ENCODE peak calls at places on chromosome 16, in eight cellular contexts. S is ovary, W is uterus, L is mucosa of descending colon, B is colonic mucosa, N is psoas muscle, P is heart right ventricle, Z is pancreas. F is an unnamed sample.

GRCh38 chr16:89115216-89115949 is 21.7 kb downstream of the ACSF3 start:
- DNase-seq in Z (no peak), B (peak; percentile 67), W (no peak), P (peak; percentile 75), N (peak; percentile 64), S (no peak), L (peak; percentile 78), F (peak; percentile 77)

GRCh38 chr16:27625050-27625697 is 75.2 kb downstream of the KATNIP start:
- DNase-seq in B (peak; percentile 41), N (no peak), Z (no peak), L (peak; percentile 57), W (no peak), P (peak; percentile 10), S (no peak), F (no peak)

GRCh38 chr16:67562918-67563707 is 787 bp downstream of the CTCF start:
- DNase-seq in S (peak; percentile 57), N (peak; percentile 71), B (peak; percentile 60), P (peak; percentile 50), Z (peak; percentile 89), W (peak; percentile 57), L (peak; percentile 80), F (peak; percentile 54)

GRCh38 chr16:80129791-80130190 is 411.0 kb upstream of the DYNLRB2 start:
- DNase-seq in Z (no peak), W (no peak), B (no peak), S (no peak), L (no peak), N (no peak), P (no peak), F (no peak)

GRCh38 chr16:22844426-22844825 is 30.5 kb downstream of the HS3ST2 start:
- DNase-seq in W (no peak), P (no peak), S (no peak), Z (no peak), L (no peak), N (no peak), B (no peak), F (no peak)

GRCh38 chr16:11089504-11090124 is 145.2 kb downstream of the CLEC16A start:
- DNase-seq in S (peak; percentile 55), Z (no peak), P (no peak), B (peak; percentile 61), W (no peak), L (peak; percentile 62), N (no peak), F (peak; percentile 63)

GRCh38 chr16:25699069-25699468 is 7.3 kb downstream of the HS3ST4 start:
- DNase-seq in W (no peak), Z (no peak), P (no peak), L (no peak), B (no peak), S (no peak), N (no peak), F (no peak)

GRCh38 chr16:4116328-4117249 is at the start of gene ADCY9:
- DNase-seq in L (peak; percentile 87), W (peak; percentile 64), B (peak; percentile 73), Z (peak; percentile 90), P (peak; percentile 68), S (peak; percentile 77), N (peak; percentile 86), F (peak; percentile 74)

GRCh38 chr16:29745853-29746345 is at the start of gene C16orf54:
- DNase-seq in Z (peak; percentile 60), S (peak; percentile 19), W (peak; percentile 34), B (peak; percentile 73), L (peak; percentile 77), P (peak; percentile 58), N (peak; percentile 54), F (peak; percentile 81)

GRCh38 chr16:29743475-29743826 is 2.3 kb downstream of the C16orf54 start:
- DNase-seq in L (peak; percentile 28), N (no peak), W (no peak), Z (no peak), P (no peak), S (no peak), B (no peak), F (no peak)

GRCh38 chr16:29744541-29745101 is 1.2 kb downstream of the C16orf54 start:
- DNase-seq in N (no peak), W (no peak), Z (peak; percentile 66), P (no peak), B (no peak), L (no peak), S (no peak), F (no peak)

GRCh38 chr16:29743827-29744531 is 1.8 kb downstream of the C16orf54 start:
- DNase-seq in W (no peak), S (no peak), N (no peak), P (no peak), B (peak; percentile 31), L (no peak), Z (no peak), F (no peak)

GRCh38 chr16:29745126-29745852 is 501 bp downstream of the C16orf54 start:
- DNase-seq in Z (no peak), L (peak; percentile 46), B (peak; percentile 29), W (no peak), N (no peak), P (no peak), S (no peak), F (no peak)
- H3K4me1 ChIP-seq in Z (no peaks in the 10 kb centered on the region), L (peaks cover 39% of the 10 kb centered on the region), B (no peaks in the 10 kb centered on the region), W (no peaks in the 10 kb centered on the region), N (no peaks in the 10 kb centered on the region), P (no peaks in the 10 kb centered on the region), S (no peaks in the 10 kb centered on the region), F (no peaks in the 10 kb centered on the region)

GRCh38 chr16:8957061-8957392 is 6.7 kb downstream of the USP7 start:
- DNase-seq in P (no peak), L (no peak), Z (no peak), S (no peak), W (no peak), B (no peak), N (no peak), F (no peak)

GRCh38 chr16:8956265-8957060 is 7.2 kb downstream of the USP7 start:
- DNase-seq in Z (no peak), L (peak; percentile 53), W (peak; percentile 34), S (peak; percentile 51), B (peak; percentile 44), P (no peak), N (peak; percentile 60), F (no peak)

GRCh38 chr16:8957509-8958157 is 6.1 kb downstream of the USP7 start:
- DNase-seq in P (no peak), B (peak; percentile 47), Z (no peak), W (no peak), S (no peak), L (no peak), N (no peak), F (no peak)

GRCh38 chr16:8958344-8958808 is 5.3 kb downstream of the USP7 start:
- DNase-seq in Z (no peak), S (no peak), B (peak; percentile 44), N (peak; percentile 66), P (no peak), W (no peak), L (peak; percentile 58), F (no peak)

DNA sequence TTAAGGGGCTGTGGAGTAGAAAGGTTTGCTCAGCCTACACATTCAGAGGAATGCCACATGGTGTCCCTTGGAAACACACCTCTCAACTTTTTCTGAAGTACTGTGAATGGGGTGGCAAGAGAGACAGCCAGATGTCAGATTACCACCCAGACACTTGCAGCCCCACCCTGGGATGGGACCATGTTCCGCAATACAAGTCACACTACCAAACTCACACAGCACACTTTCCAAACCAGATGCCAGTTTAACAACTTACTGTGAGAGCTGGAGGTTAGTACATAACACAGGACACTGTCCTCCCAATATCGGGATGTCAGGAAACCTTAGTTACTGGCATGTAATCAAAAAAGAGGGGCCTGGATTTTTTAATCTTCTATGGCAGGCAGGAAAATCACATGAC is 7.9 kb downstream of the USP7 start:
- DNase-seq in P (no peak), L (no peak), N (no peak), W (no peak), S (no peak), B (no peak), Z (no peak), F (no peak)
- H3K4me1 ChIP-seq in P (peaks cover 83% of the 10 kb centered on the region), L (peaks cover 84% of the 10 kb centered on the region), N (peaks cover 85% of the 10 kb centered on the region), W (peaks cover 7% of the 10 kb centered on the region), S (peaks cover 39% of the 10 kb centered on the region), B (peaks cover 62% of the 10 kb centered on the region), Z (peaks cover 64% of the 10 kb centered on the region), F (peaks cover 60% of the 10 kb centered on the region)

GRCh38 chr16:82655720-82656500 is 29.1 kb downstream of the CDH13 start:
- DNase-seq in L (no peak), W (no peak), Z (no peak), N (no peak), B (no peak), P (no peak), S (no peak), F (no peak)

GRCh38 chr16:82657239-82657638 is 30.5 kb downstream of the CDH13 start:
- DNase-seq in P (no peak), Z (no peak), L (no peak), W (no peak), B (no peak), S (no peak), N (no peak), F (no peak)

GRCh38 chr16:82657786-82658185 is 31.0 kb downstream of the CDH13 start:
- DNase-seq in B (no peak), S (no peak), L (no peak), Z (no peak), P (no peak), W (no peak), N (no peak), F (no peak)

GRCh38 chr16:82653550-82654511 is 27.1 kb downstream of the CDH13 start:
- DNase-seq in N (no peak), W (no peak), B (no peak), Z (no peak), P (no peak), S (no peak), L (no peak), F (no peak)

DNA sequence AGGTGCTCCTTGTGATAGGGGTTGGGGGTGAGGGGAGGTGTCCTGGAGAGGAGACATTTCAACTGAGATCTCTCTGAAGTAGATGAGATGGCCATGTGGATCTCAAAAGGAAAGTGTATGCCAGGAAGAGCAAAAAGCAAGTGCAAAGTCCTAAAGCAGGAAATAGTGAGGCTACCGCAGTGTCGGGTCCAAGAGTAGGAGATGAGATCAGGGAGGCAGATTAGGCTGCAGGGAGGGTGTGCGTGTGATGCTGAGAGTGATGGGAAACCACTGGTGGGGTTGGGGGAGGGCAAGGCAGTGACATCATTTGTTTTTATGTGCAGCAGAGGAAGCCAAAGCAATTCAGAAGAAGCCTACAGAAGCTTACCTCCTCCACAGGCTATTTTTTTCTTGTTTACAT is 28.5 kb downstream of the CDH13 start:
- DNase-seq in P (peak; percentile 40), W (peak; percentile 22), L (no peak), B (peak; percentile 37), S (no peak), Z (no peak), N (no peak), F (no peak)
- H3K4me1 ChIP-seq in P (peaks cover 55% of the 10 kb centered on the region), W (peaks cover 4% of the 10 kb centered on the region), L (peaks cover 9% of the 10 kb centered on the region), B (peaks cover 3% of the 10 kb centered on the region), S (no peaks in the 10 kb centered on the region), Z (no peaks in the 10 kb centered on the region), N (peaks cover 56% of the 10 kb centered on the region), F (peaks cover 43% of the 10 kb centered on the region)

GRCh38 chr16:337437-337836 is 15.1 kb downstream of the AXIN1 start:
- DNase-seq in Z (no peak), L (no peak), P (no peak), W (no peak), N (no peak), B (no peak), S (no peak), F (no peak)

GRCh38 chr16:342455-343213 is 9.9 kb downstream of the AXIN1 start:
- DNase-seq in Z (no peak), S (no peak), L (no peak), W (no peak), N (no peak), P (no peak), B (no peak), F (no peak)

GRCh38 chr16:337975-338575 is 14.4 kb downstream of the AXIN1 start:
- DNase-seq in L (no peak), P (no peak), B (no peak), S (no peak), N (no peak), W (no peak), Z (no peak), F (no peak)

GRCh38 chr16:336269-336668 is 16.3 kb downstream of the AXIN1 start:
- DNase-seq in B (no peak), L (no peak), P (no peak), S (no peak), Z (no peak), N (no peak), W (no peak), F (no peak)

GRCh38 chr16:339680-340079 is 12.8 kb downstream of the AXIN1 start:
- DNase-seq in B (no peak), P (no peak), Z (no peak), S (no peak), W (no peak), L (peak; percentile 55), N (no peak), F (no peak)
- H3K4me1 ChIP-seq in B (peaks cover 13% of the 10 kb centered on the region), P (no peaks in the 10 kb centered on the region), Z (no peaks in the 10 kb centered on the region), S (peaks cover 5% of the 10 kb centered on the region), W (no peaks in the 10 kb centered on the region), L (peaks cover 12% of the 10 kb centered on the region), N (peaks cover 11% of the 10 kb centered on the region), F (no peaks in the 10 kb centered on the region)

F was measured in lung.